ENCODE peak calls at places on chromosomes 6 and 20, in six cellular contexts. Q is posterior vena cava; L is SJSA1; N is activated CD4-positive, alpha-beta T cell treated with anti-CD3 and anti-CD28 coated beads, Interleukin-2, amount 10 ng/mL, durations not matched to agents 7 days and 5 days; F is activated CD8-positive, alpha-beta T cell treated with anti-CD3 and anti-CD28 coated beads for 36 hours; J is cardiac muscle cell. K is an unnamed sample.
A peak's percentile ranks its signal among the peaks of the same experiment; 100 is the strongest.

GRCh38 chr6:92708270-92708669 is 711.1 kb downstream of the EPHA7 start:
- DNase-seq in L (no peak), F (no peak), J (no peak), Q (no peak), N (no peak), K (no peak)

GRCh38 chr20:35823937-35824336 is 52.1 kb downstream of the PHF20 start:
- DNase-seq in N (no peak), L (peak; percentile 62), J (peak; percentile 51), Q (no peak), F (no peak), K (no peak)

GRCh38 chr20:36470482-36471062 is 70.7 kb upstream of the MYL9 start:
- DNase-seq in F (no peak), L (no peak), Q (no peak), N (no peak), J (no peak), K (no peak)

GRCh38 chr6:90123796-90124195 is 172.8 kb downstream of the BACH2 start:
- DNase-seq in N (no peak), L (no peak), F (peak; percentile 81), J (peak; percentile 18), Q (no peak), K (no peak)

GRCh38 chr20:13021205-13021970 is 12.6 kb downstream of the SPTLC3 start:
- DNase-seq in N (no peak), F (no peak), L (no peak), J (no peak), Q (no peak), K (no peak)

GRCh38 chr6:32046450-32047083 is 8.4 kb downstream of the CYP21A2 start:
- DNase-seq in Q (peak; percentile 90), F (no peak), J (peak; percentile 47), L (no peak), N (no peak), K (no peak)

GRCh38 chr20:40865095-40865494 is 163.5 kb upstream of the TOP1 start:
- DNase-seq in Q (peak; percentile 72), F (no peak), N (no peak), J (peak; percentile 32), L (no peak), K (no peak)

GRCh38 chr6:165181951-165182414 is 127.4 kb downstream of the C6orf118 start:
- DNase-seq in J (peak; percentile 72), L (peak; percentile 94), Q (no peak), N (no peak), F (no peak), K (no peak)

GRCh38 chr6:151630991-151631655 is 137.3 kb downstream of the CCDC170 start:
- DNase-seq in N (no peak), F (no peak), J (no peak), L (no peak), Q (no peak), K (no peak)

GRCh38 chr6:109340811-109341210 is 41.5 kb downstream of the CD164 start:
- DNase-seq in J (no peak), Q (no peak), L (no peak), N (no peak), F (no peak), K (no peak)

GRCh38 chr6:14001329-14002012 is 76.7 kb downstream of the RNF182 start:
- DNase-seq in L (peak; percentile 92), N (no peak), Q (no peak), F (no peak), J (peak; percentile 87), K (peak; percentile 93)

GRCh38 chr6:1686117-1687098 is 76.7 kb downstream of the FOXC1 start:
- DNase-seq in Q (no peak), L (peak; percentile 94), N (no peak), J (peak; percentile 92), F (no peak), K (no peak)

GRCh38 chr20:23164176-23164601 is 78.1 kb upstream of the CD93 start:
- DNase-seq in J (no peak), L (no peak), Q (no peak), F (no peak), N (no peak), K (no peak)

GRCh38 chr20:44576297-44576696 is 6.1 kb upstream of the PKIG start:
- DNase-seq in L (peak; percentile 46), J (peak; percentile 71), N (no peak), Q (no peak), F (peak; percentile 38), K (peak; percentile 44)

GRCh38 chr6:41460742-41461336 is 85.3 kb upstream of the FOXP4 start:
- DNase-seq in N (no peak), L (no peak), F (no peak), J (no peak), Q (no peak), K (peak; percentile 12)

GRCh38 chr6:22067127-22067526 is 229.7 kb downstream of the PRL start:
- DNase-seq in J (peak; percentile 68), L (no peak), N (no peak), Q (no peak), F (no peak), K (no peak)

GRCh38 chr20:16761305-16761829 is 13.2 kb downstream of the OTOR start:
- DNase-seq in Q (no peak), N (peak; percentile 58), J (peak; percentile 81), L (peak; percentile 28), F (peak; percentile 56), K (peak; percentile 49)

GRCh38 chr20:20286061-20286460 is 81.8 kb upstream of the INSM1 start:
- DNase-seq in N (no peak), F (no peak), Q (no peak), L (no peak), J (no peak), K (no peak)

GRCh38 chr6:107646176-107646575 is 156.3 kb downstream of the SOBP start:
- DNase-seq in F (no peak), Q (peak; percentile 91), N (no peak), L (no peak), J (peak; percentile 58), K (no peak)

GRCh38 chr20:2688041-2688591 is 4.5 kb upstream of the EBF4 start:
- DNase-seq in N (peak; percentile 83), J (peak; percentile 79), F (peak; percentile 94), Q (no peak), L (no peak), K (no peak)

GRCh38 chr20:45863543-45864470 is 6.4 kb downstream of the ZSWIM3 start:
- DNase-seq in F (no peak), Q (no peak), J (no peak), L (no peak), N (no peak), K (no peak)

GRCh38 chr20:41428285-41428684 is 61.7 kb upstream of the EMILIN3 start:
- DNase-seq in N (peak; percentile 66), L (peak; percentile 55), J (peak; percentile 22), F (peak; percentile 63), Q (no peak), K (peak; percentile 53)

K was measured in SW 1271.